ENCODE peak calls at places on chromosomes 16 and 17, in eight cellular contexts. K, U, W, B, S, N, Y and V are unnamed samples.

GRCh38 chr16:28098171-28098958 is 34.9 kb upstream of the GSG1L start:
- DNase-seq in U (no peak), B (no peak), N (no peak), W (no peak), K (no peak), S (no peak), Y (no peak), V (no peak)

GRCh38 chr17:73901661-73902415 is 257.6 kb upstream of the SDK2 start:
- DNase-seq in W (no peak), K (no peak), U (peak), N (no peak), B (no peak), S (peak), Y (no peak), V (peak)

GRCh38 chr17:28743243-28744103 is at the start of gene TRAF4:
- DNase-seq in B (peak), S (peak), U (peak), N (peak), W (peak), Y (peak), K (peak), V (peak)

GRCh38 chr17:65182233-65182632 is 45.1 kb downstream of the RGS9 start:
- DNase-seq in S (no peak), K (no peak), B (no peak), W (no peak), N (no peak), U (peak), Y (no peak), V (no peak)

GRCh38 chr17:38415250-38416194 is 12.7 kb upstream of the ARHGAP23 start:
- DNase-seq in B (peak), W (no peak), Y (peak), N (no peak), U (peak), K (peak), S (no peak), V (no peak)

GRCh38 chr16:23134274-23134673 is 15.0 kb downstream of the USP31 start:
- DNase-seq in K (no peak), S (no peak), B (peak), Y (no peak), U (no peak), W (no peak), N (no peak), V (no peak)

GRCh38 chr17:17713839-17714238 is 32.6 kb downstream of the RAI1 start:
- DNase-seq in U (no peak), W (no peak), S (peak), Y (peak), B (peak), K (no peak), N (no peak), V (no peak)

GRCh38 chr16:6955303-6955702 is 377.3 kb upstream of the RBFOX1 start:
- DNase-seq in N (no peak), K (no peak), B (no peak), U (no peak), W (no peak), Y (no peak), S (no peak), V (no peak)

GRCh38 chr17:6611231-6611630 is 29.3 kb downstream of the KIAA0753 start:
- DNase-seq in S (no peak), W (no peak), B (no peak), Y (no peak), K (no peak), U (no peak), N (no peak), V (no peak)

GRCh38 chr16:89700649-89701424 is 668 bp downstream of the SPATA2L start:
- DNase-seq in B (peak), U (peak), W (no peak), S (peak), N (peak), K (no peak), Y (peak), V (peak)

GRCh38 chr16:49596119-49596518 is 222.5 kb downstream of the C16orf78 start:
- DNase-seq in K (no peak), W (no peak), N (no peak), U (no peak), B (no peak), S (peak), Y (no peak), V (no peak)

GRCh38 chr17:68794636-68795503 is 160.3 kb downstream of the ABCA8 start:
- DNase-seq in W (no peak), N (no peak), U (no peak), Y (peak), S (no peak), B (peak), K (no peak), V (no peak)

GRCh38 chr17:3885970-3886369 is 6.9 kb downstream of the CAMKK1 start:
- DNase-seq in S (no peak), K (no peak), W (no peak), U (no peak), Y (peak), B (peak), N (no peak), V (no peak)

GRCh38 chr16:85329059-85329812 is 217.0 kb upstream of the CIBAR2 start:
- DNase-seq in Y (no peak), K (no peak), W (no peak), S (peak), U (no peak), N (no peak), B (no peak), V (no peak)

GRCh38 chr17:50608700-50609375 is 25.8 kb upstream of the ABCC3 start:
- DNase-seq in S (no peak), B (no peak), N (no peak), W (no peak), Y (no peak), U (no peak), K (peak), V (no peak)